ENCODE peak calls at places on chromosomes 4 and X, in six cellular contexts. Q is HEK293T; Y is nephron progenitor cell; X is stimulated activated CD8-positive, alpha-beta memory T cell treated with anti-CD3 and anti-CD28 coated beads, Interleukin-7, amount 100 ng/mL, for 24 hours; C is choroid plexus epithelial cell; S is activated T-helper 1 cell treated with Interleukin-2 at 50 U/mL for 16 hours. L is an unnamed sample.

GRCh38 chr4:48033825-48034413 is 17.3 kb downstream of the NIPAL1 start:
- DNase-seq in X (peak; percentile 40), S (peak; percentile 9), Y (no peak), C (peak; percentile 62), Q (peak; percentile 12), L (peak; percentile 11)

GRCh38 chr4:127249066-127249766 is 383.5 kb upstream of the INTU start:
- DNase-seq in Q (no peak), X (no peak), C (peak; percentile 52), S (no peak), Y (no peak), L (no peak)

GRCh38 chr4:160117686-160118085 is 1014.8 kb downstream of the RAPGEF2 start:
- DNase-seq in X (no peak), Y (no peak), C (no peak), S (no peak), Q (no peak), L (no peak)

GRCh38 chr4:38832206-38832605 is 24.4 kb downstream of the TLR6 start:
- DNase-seq in Q (no peak), C (no peak), X (no peak), S (no peak), Y (no peak), L (no peak)

GRCh38 chr4:188911199-188911598 is 772.0 kb downstream of the TRIML1 start:
- DNase-seq in Q (no peak), S (no peak), C (no peak), X (no peak), Y (no peak), L (no peak)

GRCh38 chr4:184282251-184282713 is 64.6 kb upstream of the ENPP6 start:
- DNase-seq in C (no peak), X (no peak), Q (no peak), S (no peak), Y (no peak), L (no peak)

GRCh38 chrX:74449937-74450330 is 28.6 kb downstream of the SLC16A2 start:
- DNase-seq in S (no peak), X (no peak), C (peak; percentile 27), Y (no peak), Q (no peak), L (no peak)

GRCh38 chrX:40971736-40972135 is 113.5 kb upstream of the USP9X start:
- DNase-seq in Q (no peak), Y (no peak), X (no peak), S (no peak), C (no peak), L (no peak)

GRCh38 chr4:75545526-75545925 is 10.3 kb upstream of the ODAPH start:
- DNase-seq in S (no peak), X (no peak), Y (no peak), Q (no peak), C (peak; percentile 22), L (no peak)

GRCh38 chr4:165088366-165088765 is 24.3 kb downstream of the TMEM192 start:
- DNase-seq in X (no peak), Q (no peak), S (no peak), C (no peak), Y (no peak), L (no peak)

GRCh38 chr4:100843897-100844296 is 326.1 kb upstream of the EMCN start:
- DNase-seq in C (no peak), S (no peak), Q (no peak), X (no peak), Y (no peak), L (peak; percentile 23)

GRCh38 chrX:40831750-40832149 is 96.4 kb upstream of the MED14 start:
- DNase-seq in C (no peak), S (no peak), X (no peak), Q (no peak), Y (no peak), L (no peak)

GRCh38 chrX:31679861-31680260 is 608.0 kb upstream of the FTHL17 start:
- DNase-seq in C (no peak), S (no peak), Y (no peak), X (no peak), Q (no peak), L (no peak)

GRCh38 chrX:40085086-40085551 is 12.6 kb downstream of the BCOR start:
- DNase-seq in X (no peak), C (peak; percentile 36), Y (no peak), Q (no peak), S (no peak), L (no peak)

GRCh38 chr4:19776021-19776459 is 475.7 kb upstream of the SLIT2 start:
- DNase-seq in C (peak; percentile 87), Y (no peak), Q (peak; percentile 11), S (no peak), X (no peak), L (no peak)

GRCh38 chr4:73945674-73946449 is 36.0 kb downstream of the PF4 start:
- DNase-seq in S (no peak), Q (no peak), C (no peak), Y (no peak), X (no peak), L (no peak)